ENCODE peak calls at places on chromosomes 1 and 21, in seven cellular contexts. P is heart right ventricle, K is left ventricle myocardium inferior, R is right lobe of liver, E is GM23248, C is mammary epithelial cell, W is substantia nigra. M is an unnamed sample.

GRCh38 chr1:39799770-39800470 is 11.3 kb upstream of the BMP8B start:
- DNase-seq in P (peak; percentile 53), K (peak; percentile 64), R (peak; percentile 79), E (peak; percentile 92), C (peak; percentile 82), W (peak; percentile 64), M (peak; percentile 85)

GRCh38 chr1:24635195-24635843 is 7.8 kb upstream of the SRRM1 start:
- DNase-seq in P (no peak), K (no peak), R (no peak), E (peak; percentile 85), C (peak; percentile 61), W (no peak), M (no peak)

GRCh38 chr1:46407636-46408035 is 13.5 kb downstream of the FAAH start:
- DNase-seq in P (no peak), K (no peak), R (no peak), E (no peak), C (no peak), W (no peak), M (no peak)

GRCh38 chr1:21937372-21938121 is 437 bp upstream of the HSPG2 start:
- DNase-seq in P (peak; percentile 85), K (peak; percentile 86), R (peak; percentile 87), E (peak; percentile 93), C (peak; percentile 79), W (peak; percentile 88), M (peak; percentile 83)

GRCh38 chr1:31429583-31429982 is 16.6 kb downstream of the SERINC2 start:
- DNase-seq in P (no peak), K (no peak), R (no peak), E (no peak), C (no peak), W (no peak), M (no peak)

GRCh38 chr1:244067893-244068292 is 16.8 kb downstream of the ZBTB18 start:
- DNase-seq in P (no peak), K (no peak), R (no peak), E (peak; percentile 19), C (peak; percentile 26), W (no peak), M (peak; percentile 83)

GRCh38 chr21:45537746-45538291 is 4.4 kb downstream of the SLC19A1 start:
- DNase-seq in P (no peak), K (peak; percentile 6), R (peak; percentile 52), E (no peak), C (no peak), W (no peak), M (no peak)

GRCh38 chr1:83857108-83857507 is 141.8 kb downstream of the TTLL7 start:
- DNase-seq in P (no peak), K (no peak), R (no peak), E (peak; percentile 61), C (no peak), W (no peak), M (no peak)

GRCh38 chr1:203516906-203517305 is 23.0 kb downstream of the OPTC start:
- DNase-seq in P (no peak), K (no peak), R (no peak), E (no peak), C (no peak), W (no peak), M (no peak)

GRCh38 chr1:181216571-181216994 is 128.1 kb downstream of the IER5 start:
- DNase-seq in P (no peak), K (no peak), R (no peak), E (no peak), C (no peak), W (no peak), M (no peak)

GRCh38 chr1:74641876-74642275 is 31.7 kb downstream of the ERICH3 start:
- DNase-seq in P (no peak), K (no peak), R (no peak), E (peak; percentile 41), C (peak; percentile 3), W (no peak), M (no peak)

GRCh38 chr1:240314845-240315746 is 223.4 kb downstream of the FMN2 start:
- DNase-seq in P (no peak), K (no peak), R (no peak), E (peak; percentile 59), C (no peak), W (no peak), M (no peak)

GRCh38 chr1:15178571-15179484 is 25.3 kb downstream of the TMEM51 start:
- DNase-seq in P (no peak), K (no peak), R (no peak), E (peak; percentile 95), C (peak; percentile 97), W (no peak), M (no peak)

GRCh38 chr1:3501856-3502665 is 47.6 kb downstream of the ARHGEF16 start:
- DNase-seq in P (peak; percentile 29), K (peak; percentile 55), R (peak; percentile 91), E (peak; percentile 56), C (peak; percentile 28), W (peak; percentile 32), M (peak; percentile 73)

GRCh38 chr1:154206212-154206611 is at the start of gene CFAP141:
- DNase-seq in P (no peak), K (no peak), R (no peak), E (peak; percentile 35), C (peak; percentile 35), W (no peak), M (no peak)

GRCh38 chr1:45266151-45266801 is 59.9 kb upstream of the ZSWIM5 start:
- DNase-seq in P (peak; percentile 45), K (peak; percentile 66), R (no peak), E (peak; percentile 74), C (peak; percentile 68), W (no peak), M (peak; percentile 53)

GRCh38 chr1:244436336-244437102 is 15.2 kb downstream of the ADSS2 start:
- DNase-seq in P (no peak), K (no peak), R (no peak), E (peak; percentile 37), C (peak; percentile 57), W (no peak), M (no peak)

GRCh38 chr1:74010206-74010605 is 187.8 kb downstream of the LRRIQ3 start:
- DNase-seq in P (no peak), K (no peak), R (no peak), E (no peak), C (no peak), W (no peak), M (no peak)

GRCh38 chr1:15618685-15619525 is 1.6 kb downstream of the DDI2 start:
- DNase-seq in P (no peak), K (no peak), R (no peak), E (peak; percentile 84), C (peak; percentile 34), W (no peak), M (no peak)

GRCh38 chr1:182725264-182725965 is 41.0 kb upstream of the RGS8 start:
- DNase-seq in P (peak; percentile 16), K (peak; percentile 26), R (no peak), E (no peak), C (no peak), W (no peak), M (no peak)

GRCh38 chr1:164631751-164632150 is 72.8 kb downstream of the PBX1 start:
- DNase-seq in P (no peak), K (no peak), R (no peak), E (no peak), C (no peak), W (no peak), M (no peak)
- H3K27ac ChIP-seq in P (peak overlapping the region; percentile 5), K (peak overlapping the region; percentile 62), R (no peak overlapping the region), E (no peak overlapping the region), C (no peak overlapping the region), W (no peak overlapping the region), M (no peak overlapping the region)

DNA sequence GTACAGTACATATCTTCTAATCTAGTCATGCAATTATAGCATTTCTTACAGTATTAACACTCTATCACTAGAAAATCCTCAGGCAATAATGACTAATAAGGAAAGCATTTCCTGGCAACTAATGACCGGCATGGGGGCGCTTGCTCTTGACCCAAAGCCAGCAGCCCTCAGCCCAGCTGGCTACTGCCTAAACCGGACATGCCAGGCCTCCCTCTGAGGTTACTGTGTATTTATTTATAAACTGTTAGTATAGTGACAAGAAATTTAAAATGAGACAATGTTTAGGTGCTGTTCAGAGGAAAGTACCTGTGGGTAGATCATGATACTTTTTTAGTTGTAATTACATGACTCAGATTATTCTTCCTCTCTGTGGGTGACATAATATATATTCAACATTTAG is 633.9 kb downstream of the PTPRC start:
- DNase-seq in P (peak; percentile 7), K (no peak), R (peak; percentile 45), E (peak; percentile 86), C (peak; percentile 90), W (no peak), M (no peak)
- H3K27ac ChIP-seq in P (no peak overlapping the region), K (no peak overlapping the region), R (no peak overlapping the region), E (peak overlapping the region; percentile 61), C (peak overlapping the region; percentile 91), W (no peak overlapping the region), M (no peak overlapping the region)

DNA sequence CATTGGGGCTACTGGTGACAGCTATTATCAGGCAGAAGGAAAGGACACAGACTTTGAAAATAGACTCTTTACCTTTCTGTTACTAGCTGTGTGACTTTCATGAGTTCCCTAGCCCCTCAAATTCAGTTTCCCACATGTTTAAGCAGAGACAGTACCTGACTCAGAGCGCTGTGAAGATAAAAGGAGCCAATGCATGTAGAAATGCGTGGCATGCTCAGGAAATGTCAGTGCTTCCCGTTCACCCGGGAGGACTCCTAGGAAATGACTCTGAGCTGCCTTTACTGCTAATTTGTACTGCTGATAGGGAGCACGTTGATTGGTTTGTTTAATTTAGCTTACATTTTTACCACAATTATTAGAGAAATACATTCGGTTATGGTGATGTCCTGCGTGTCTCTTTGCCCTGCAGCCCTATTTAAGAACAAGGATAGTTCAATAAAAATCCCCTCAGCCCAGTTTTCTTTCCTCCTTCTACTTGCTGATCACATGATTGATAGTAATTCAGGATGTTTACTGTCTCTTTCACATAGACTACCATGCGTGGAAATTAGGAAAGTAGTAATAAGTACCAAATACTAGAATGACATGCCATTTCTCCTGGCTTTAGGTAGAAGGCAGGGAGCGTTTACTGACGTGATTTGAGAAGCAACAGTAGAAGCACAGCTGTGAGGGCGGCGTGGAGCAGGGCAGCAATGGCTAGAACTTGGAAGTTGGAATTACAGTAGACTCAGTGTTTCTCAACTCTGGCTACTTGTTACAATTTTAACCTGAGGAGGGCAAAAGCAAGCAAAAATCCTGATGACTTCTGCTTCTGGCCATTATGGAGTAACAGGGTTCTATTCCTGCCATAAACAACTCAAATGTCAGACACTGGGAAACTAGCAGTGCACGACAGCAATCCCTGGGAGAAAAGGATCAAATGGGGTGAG is 15.9 kb downstream of the PDIK1L start:
- DNase-seq in P (no peak), K (no peak), R (no peak), E (no peak), C (no peak), W (no peak), M (no peak)
- H3K27ac ChIP-seq in P (no peak overlapping the region), K (peak overlapping the region; percentile 54), R (peak overlapping the region; percentile 29), E (no peak overlapping the region), C (no peak overlapping the region), W (peak overlapping the region; percentile 38), M (peak overlapping the region; percentile 90)

DNA sequence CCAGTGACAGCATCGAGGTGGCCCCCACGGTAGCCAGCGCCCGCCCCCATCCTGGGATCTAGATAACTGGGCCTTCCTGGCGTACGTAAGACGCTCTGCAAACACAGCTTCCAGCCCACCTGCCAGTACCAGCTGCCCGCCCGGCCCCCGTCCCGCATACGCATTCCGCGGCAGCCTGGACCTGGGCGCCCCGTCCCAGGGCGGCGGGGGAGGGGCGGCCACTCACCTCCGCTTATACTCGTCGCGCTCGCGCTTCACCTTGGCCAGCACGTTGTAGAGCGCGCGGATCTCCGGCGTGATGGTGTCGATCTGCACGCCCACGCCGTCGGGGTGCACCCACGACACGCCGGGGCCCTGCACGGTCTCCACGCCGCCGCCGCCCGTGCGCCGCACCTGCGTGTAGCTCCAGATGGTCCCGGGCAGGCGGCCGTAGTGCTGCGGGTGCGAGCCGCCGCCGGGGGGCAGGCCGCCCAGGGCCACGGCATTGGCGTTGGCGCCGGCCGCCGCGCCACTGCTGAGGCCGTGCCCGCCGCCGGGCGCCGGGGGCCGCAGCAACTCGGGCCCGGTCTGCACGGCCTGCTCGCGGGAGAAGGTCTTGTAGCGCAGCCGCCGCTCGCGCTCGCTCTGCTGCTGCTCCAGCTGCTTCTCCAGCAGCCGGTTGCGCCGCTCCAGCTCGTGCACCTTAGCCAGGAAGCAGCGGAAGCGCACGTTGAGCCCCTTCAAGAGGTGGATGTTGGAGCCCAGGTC is 861 bp downstream of the IFFO2 start:
- DNase-seq in P (no peak), K (no peak), R (peak; percentile 77), E (peak; percentile 67), C (peak; percentile 35), W (peak; percentile 53), M (peak; percentile 73)
- H3K27ac ChIP-seq in P (peak overlapping the region; percentile 74), K (peak overlapping the region; percentile 77), R (peak overlapping the region; percentile 26), E (peak overlapping the region; percentile 55), C (peak overlapping the region; percentile 92), W (peak overlapping the region; percentile 23), M (peak overlapping the region; percentile 57)

M was measured in Peyer's patch.